ENCODE peak calls at places on chromosome 20, in eight cellular contexts. W is cardiac muscle cell, T is mesothelial cell of epicardium, Y is iPS-NIHi11, U is MG63, O is HFFc6, R is NCI-H524 treated with DMSO at 0.1 percent for 48 hours, I is brain pericyte. Q is an unnamed sample.

GRCh38 chr20:54078296-54078695 is 7.9 kb upstream of the BCAS1 start:
- DNase-seq in W (no peak), T (no peak), Y (no peak), U (no peak), O (no peak), R (no peak), I (no peak), Q (no peak)

GRCh38 chr20:19129976-19130612 is 82.3 kb upstream of the SLC24A3 start:
- DNase-seq in W (no peak), T (no peak), Y (no peak), U (no peak), O (no peak), R (peak; percentile 28), I (no peak), Q (no peak)

GRCh38 chr20:35663813-35664543 is 722 bp downstream of the CPNE1 start:
- DNase-seq in W (peak; percentile 67), T (no peak), Y (peak; percentile 51), U (peak; percentile 39), O (no peak), R (peak; percentile 19), I (no peak), Q (peak; percentile 78)

GRCh38 chr20:36274248-36274841 is 31.8 kb upstream of the DLGAP4 start:
- DNase-seq in W (no peak), T (no peak), Y (no peak), U (no peak), O (no peak), R (no peak), I (no peak), Q (no peak)

GRCh38 chr20:6122873-6123649 is at the start of gene FERMT1:
- DNase-seq in W (peak; percentile 79), T (no peak), Y (peak; percentile 75), U (peak; percentile 63), O (peak; percentile 80), R (no peak), I (no peak), Q (peak; percentile 60)

GRCh38 chr20:60057866-60058807 is 99.9 kb downstream of the CDH26 start:
- DNase-seq in W (peak; percentile 51), T (no peak), Y (peak; percentile 36), U (no peak), O (no peak), R (peak; percentile 92), I (peak; percentile 95), Q (no peak)

GRCh38 chr20:61162506-61162905 is 89.6 kb upstream of the CDH4 start:
- DNase-seq in W (no peak), T (no peak), Y (no peak), U (no peak), O (no peak), R (no peak), I (no peak), Q (no peak)

GRCh38 chr20:62914970-62915457 is 11.3 kb downstream of the DIDO1 start:
- DNase-seq in W (peak; percentile 42), T (no peak), Y (peak; percentile 79), U (no peak), O (peak; percentile 9), R (no peak), I (no peak), Q (peak; percentile 52)

GRCh38 chr20:47050996-47051395 is 156.4 kb downstream of the EYA2 start:
- DNase-seq in W (no peak), T (no peak), Y (no peak), U (no peak), O (no peak), R (no peak), I (no peak), Q (no peak)